ENCODE peak calls at places on chromosomes 12 and 14, in five cellular contexts. U is Caco-2, W is esophagus squamous epithelium, F is astrocyte of the cerebellum, I is spleen. P is an unnamed sample.

GRCh38 chr12:99529966-99530365 is 117.6 kb upstream of the GARIN6 start:
- DNase-seq in F (peak), U (no peak), W (no peak), I (no peak), P (no peak)

GRCh38 chr12:54374555-54375257 is 9.8 kb downstream of the ZNF385A start:
- DNase-seq in W (no peak), F (no peak), U (no peak), I (no peak), P (no peak)

GRCh38 chr14:44384093-44384492 is 123.0 kb downstream of the FSCB start:
- DNase-seq in U (no peak), F (no peak), W (no peak), I (no peak), P (no peak)

GRCh38 chr14:22491683-22492483 is 97.1 kb downstream of the DAD1 start:
- DNase-seq in U (no peak), F (no peak), I (no peak), W (no peak), P (no peak)

GRCh38 chr14:72636094-72636493 is 257.8 kb downstream of the DPF3 start:
- DNase-seq in I (no peak), W (no peak), F (no peak), U (no peak), P (no peak)

GRCh38 chr12:69173358-69173757 is 66.0 kb upstream of the CPSF6 start:
- DNase-seq in U (no peak), W (no peak), I (no peak), F (no peak), P (no peak)

GRCh38 chr14:92494512-92494911 is 19.1 kb upstream of the RIN3 start:
- DNase-seq in W (no peak), F (no peak), U (no peak), I (no peak), P (no peak)

GRCh38 chr12:62915130-62915529 is 19.8 kb downstream of the PPM1H start:
- DNase-seq in F (no peak), U (no peak), W (no peak), I (no peak), P (no peak)

GRCh38 chr12:2374092-2374740 is 321.4 kb downstream of the CACNA1C start:
- DNase-seq in I (no peak), F (peak), W (no peak), U (no peak), P (no peak)

GRCh38 chr12:46383654-46384450 is 11.3 kb upstream of the SLC38A2 start:
- DNase-seq in W (peak), U (peak), F (peak), I (peak), P (no peak)

GRCh38 chr14:71687115-71687836 is 245.0 kb upstream of the RGS6 start:
- DNase-seq in F (no peak), W (no peak), I (no peak), U (no peak), P (no peak)

GRCh38 chr14:31576949-31577348 is 15.7 kb downstream of the NUBPL start:
- DNase-seq in W (no peak), U (no peak), I (no peak), F (no peak), P (no peak)

GRCh38 chr12:94110258-94110657 is 38.1 kb upstream of the PLXNC1 start:
- DNase-seq in I (no peak), U (no peak), F (no peak), W (no peak), P (no peak)

GRCh38 chr14:87944987-87945604 is 47.9 kb downstream of the GALC start:
- DNase-seq in F (peak), I (no peak), W (no peak), U (no peak), P (peak)

GRCh38 chr12:108424026-108424425 is 84.9 kb upstream of the CMKLR1 start:
- DNase-seq in I (no peak), F (no peak), U (no peak), W (no peak), P (no peak)

GRCh38 chr14:103058209-103059055 is 1.1 kb upstream of the CDC42BPB start:
- DNase-seq in W (no peak), I (peak), F (no peak), U (no peak), P (no peak)

GRCh38 chr12:12436831-12437345 is 80.0 kb downstream of the BORCS5 start:
- DNase-seq in U (no peak), W (no peak), F (no peak), I (no peak), P (no peak)

GRCh38 chr12:105343836-105344235 is 13.3 kb downstream of the C12orf75 start:
- DNase-seq in F (no peak), I (no peak), W (no peak), U (no peak), P (no peak)

GRCh38 chr12:124297856-124298255 is 3.0 kb downstream of the RFLNA start:
- DNase-seq in W (no peak), F (no peak), I (peak), U (no peak), P (no peak)

GRCh38 chr12:108850854-108851573 is 6.4 kb downstream of the SSH1 start:
- DNase-seq in I (peak), F (no peak), U (no peak), W (no peak), P (no peak)

GRCh38 chr14:77186911-77187648 is 5.5 kb downstream of the TMEM63C start:
- DNase-seq in F (peak), I (no peak), U (no peak), W (no peak), P (no peak)

GRCh38 chr12:78793491-78793890 is 71.1 kb upstream of the SYT1 start:
- DNase-seq in I (no peak), W (no peak), F (no peak), U (no peak), P (no peak)

GRCh38 chr14:74591899-74592298 is 20.1 kb downstream of the LTBP2 start:
- DNase-seq in U (no peak), W (no peak), F (no peak), I (no peak), P (no peak)

GRCh38 chr12:80178846-80179245 is 79.5 kb downstream of the OTOGL start:
- DNase-seq in W (no peak), I (no peak), F (no peak), U (no peak), P (no peak)

GRCh38 chr14:84750763-84751554 is 779.0 kb upstream of the FLRT2 start:
- DNase-seq in I (no peak), U (no peak), F (peak), W (no peak), P (peak)

GRCh38 chr12:12443482-12443881 is 86.6 kb downstream of the BORCS5 start:
- DNase-seq in W (no peak), I (no peak), F (peak), U (no peak), P (no peak)

GRCh38 chr12:46342562-46343033 is 30.0 kb downstream of the SLC38A2 start:
- DNase-seq in F (no peak), W (no peak), U (peak), I (no peak), P (no peak)

GRCh38 chr14:33674716-33675115 is 276.2 kb downstream of the EGLN3 start:
- DNase-seq in W (no peak), I (no peak), U (no peak), F (no peak), P (no peak)

GRCh38 chr14:33679025-33679424 is 271.8 kb downstream of the EGLN3 start:
- DNase-seq in F (no peak), I (no peak), W (no peak), U (no peak), P (no peak)

GRCh38 chr14:33678012-33678411 is 272.9 kb downstream of the EGLN3 start:
- DNase-seq in W (no peak), F (no peak), U (no peak), I (no peak), P (no peak)

GRCh38 chr14:33675415-33676130 is 275.3 kb downstream of the EGLN3 start:
- DNase-seq in W (no peak), U (no peak), F (no peak), I (no peak), P (no peak)

DNA sequence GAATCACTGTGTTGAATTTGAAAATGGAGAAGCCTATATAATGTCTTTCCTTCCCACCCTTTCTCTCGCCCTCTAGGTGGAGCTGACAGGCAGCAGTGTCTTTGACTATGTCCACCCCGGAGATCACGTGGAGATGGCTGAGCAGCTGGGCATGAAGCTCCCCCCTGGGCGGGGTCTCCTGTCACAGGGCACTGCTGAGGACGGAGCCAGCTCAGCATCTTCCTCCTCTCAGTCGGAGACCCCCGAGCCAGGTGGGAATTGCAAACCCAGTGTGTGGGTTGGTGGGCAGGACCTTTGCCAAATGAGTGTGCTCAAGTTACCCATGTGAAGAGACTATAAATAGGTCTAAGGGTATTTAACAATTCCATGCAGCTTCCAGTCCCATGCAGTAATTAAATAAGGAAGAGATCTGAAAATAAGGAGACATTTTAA is 274.7 kb downstream of the EGLN3 start:
- DNase-seq in F (no peak), W (no peak), I (no peak), U (peak), P (no peak)
- TF ChIP-seq CTCF in F (peak), W (no peak), I (no peak), U (peak), P (peak)

DNA sequence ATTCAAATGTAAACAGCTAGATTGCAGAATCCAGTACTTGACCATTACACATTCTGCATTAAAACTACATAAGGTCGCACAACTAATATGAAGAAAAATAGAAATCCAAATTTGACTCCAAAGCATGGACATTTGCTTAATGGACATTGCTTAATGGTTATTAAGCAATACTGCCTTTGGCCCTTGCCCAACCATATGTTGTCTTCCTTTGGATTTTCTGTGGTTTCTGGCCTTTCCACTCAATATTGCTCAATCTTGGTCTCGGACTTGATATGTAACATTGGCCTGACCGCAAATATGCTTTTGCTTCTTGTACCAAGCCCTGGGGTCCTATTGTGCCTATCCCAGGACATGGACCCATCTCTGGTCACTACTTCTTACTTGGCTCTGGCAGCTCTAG is 67.2 kb downstream of the PTPRR start:
- DNase-seq in W (no peak), U (no peak), I (no peak), F (peak), P (no peak)
- TF ChIP-seq CTCF in W (no peak), U (no peak), I (no peak), F (no peak), P (no peak)

GRCh38 chr12:93009533-93009932 is 80.4 kb upstream of the EEA1 start:
- DNase-seq in F (no peak), U (no peak), W (no peak), I (no peak), P (no peak)
- TF ChIP-seq CTCF in F (no peak), U (no peak), W (no peak), I (no peak), P (no peak)

GRCh38 chr14:90815817-90816662 is at the start of gene TTC7B:
- DNase-seq in U (no peak), F (no peak), I (peak), W (no peak), P (no peak)
- TF ChIP-seq CTCF in U (no peak), F (peak), I (no peak), W (no peak), P (peak)

GRCh38 chr14:58401587-58401986 is 5.9 kb downstream of the TOMM20L start:
- DNase-seq in W (no peak), F (no peak), I (no peak), U (no peak), P (no peak)
- TF ChIP-seq CTCF in W (no peak), F (no peak), I (no peak), U (no peak), P (no peak)

GRCh38 chr14:50107850-50108249 is 8.5 kb downstream of the VCPKMT start:
- DNase-seq in W (no peak), U (no peak), F (no peak), I (no peak), P (no peak)

GRCh38 chr14:50110323-50111037 is 5.9 kb downstream of the VCPKMT start:
- DNase-seq in I (no peak), U (no peak), F (no peak), W (no peak), P (no peak)

GRCh38 chr14:50113381-50113811 is 3.0 kb downstream of the VCPKMT start:
- DNase-seq in W (no peak), I (no peak), F (no peak), U (no peak), P (no peak)

GRCh38 chr14:50106178-50106577 is 10.2 kb downstream of the VCPKMT start:
- DNase-seq in F (no peak), U (no peak), I (no peak), W (no peak), P (no peak)

DNA sequence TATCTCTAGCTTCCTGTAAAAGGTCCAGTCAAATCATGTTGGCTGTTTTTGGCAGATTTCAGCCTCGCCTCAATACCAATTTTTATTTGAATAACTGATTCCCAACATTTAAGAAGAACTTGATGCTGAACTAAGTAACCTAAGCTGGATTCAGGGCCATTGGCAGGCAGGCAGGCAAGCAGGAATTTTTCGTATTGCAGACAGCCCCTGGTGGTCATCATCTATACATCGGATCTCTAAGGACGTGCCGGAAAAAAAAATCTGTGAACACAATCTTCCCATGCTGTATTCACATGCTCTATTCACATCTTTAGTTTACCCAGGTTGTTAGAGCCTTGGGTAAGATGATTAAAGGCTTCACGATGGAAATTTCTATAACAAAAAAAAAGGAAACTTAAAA is 7.0 kb downstream of the VCPKMT start:
- DNase-seq in U (no peak), F (peak), I (no peak), W (no peak), P (no peak)
- TF ChIP-seq CTCF in U (peak), F (peak), I (no peak), W (no peak), P (no peak)

GRCh38 chr12:51889216-51890134 is 1.6 kb downstream of the ANKRD33 start:
- DNase-seq in U (peak), I (no peak), F (no peak), W (no peak), P (no peak)
- TF ChIP-seq CTCF in U (peak), I (no peak), F (peak), W (no peak), P (peak)

DNA sequence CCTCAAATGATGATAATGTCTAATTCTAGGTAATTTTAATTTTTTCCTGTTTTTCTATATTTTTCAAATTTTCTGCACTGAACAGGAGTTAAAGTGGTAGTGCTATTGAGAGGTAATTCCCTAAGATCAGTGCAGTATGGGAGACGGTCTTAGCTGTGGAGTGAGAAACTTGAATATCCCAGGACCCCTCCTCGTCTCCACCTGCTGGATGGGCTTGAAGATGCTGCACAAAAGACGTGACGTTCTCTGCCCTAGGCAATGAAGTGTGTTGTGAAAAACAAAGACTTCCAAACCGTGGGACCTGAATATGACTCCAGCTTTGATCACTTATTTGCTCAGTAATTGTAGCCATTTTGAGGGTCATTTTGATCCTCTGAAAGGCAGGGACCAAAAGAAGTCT is 298.1 kb downstream of the VRK1 start:
- DNase-seq in F (no peak), W (no peak), I (no peak), U (no peak), P (no peak)
- TF ChIP-seq CTCF in F (no peak), W (no peak), I (no peak), U (no peak), P (no peak)

GRCh38 chr12:26524862-26525465 is 308.0 kb downstream of the ITPR2 start:
- DNase-seq in F (no peak), U (no peak), I (no peak), W (no peak), P (no peak)
- TF ChIP-seq CTCF in F (peak), U (peak), I (peak), W (no peak), P (peak)